ENCODE peak calls at places on chromosomes 16 and 17, in four cellular contexts. X is MM.1S, Z is cardiac fibroblast, N is ascending aorta. C is an unnamed sample.

GRCh38 chr17:69326302-69327059 is 452 bp downstream of the ABCA5 start:
- DNase-seq in X (peak; percentile 34), Z (peak; percentile 33), N (no peak), C (no peak)

GRCh38 chr17:63927464-63928171 is 4.5 kb downstream of the CD79B start:
- DNase-seq in X (no peak), Z (no peak), N (no peak), C (peak; percentile 49)

GRCh38 chr16:15979801-15980200 is 30.4 kb downstream of the ABCC1 start:
- DNase-seq in X (no peak), Z (no peak), N (no peak), C (no peak)

GRCh38 chr16:30557397-30557949 is 701 bp downstream of the ZNF764 start:
- DNase-seq in X (no peak), Z (no peak), N (no peak), C (no peak)

GRCh38 chr17:4895676-4896331 is 3.5 kb upstream of the C17orf107 start:
- DNase-seq in X (no peak), Z (no peak), N (no peak), C (no peak)

GRCh38 chr16:87067890-87068289 is 249.3 kb downstream of the C16orf95 start:
- DNase-seq in X (no peak), Z (no peak), N (no peak), C (no peak)

GRCh38 chr16:85616608-85617311 is 3.6 kb downstream of the GSE1 start:
- DNase-seq in X (no peak), Z (no peak), N (no peak), C (peak; percentile 38)

GRCh38 chr16:3027983-3028715 is 4.3 kb downstream of the THOC6 start:
- DNase-seq in X (peak; percentile 90), Z (peak; percentile 73), N (peak; percentile 38), C (peak; percentile 79)

GRCh38 chr17:44878627-44879221 is 20.5 kb downstream of the EFTUD2 start:
- DNase-seq in X (peak; percentile 53), Z (peak; percentile 54), N (no peak), C (no peak)

GRCh38 chr17:80833952-80834895 is 157.4 kb upstream of the CHMP6 start:
- DNase-seq in X (no peak), Z (peak; percentile 76), N (no peak), C (no peak)

GRCh38 chr17:57663326-57664070 is 81.6 kb downstream of the CCDC182 start:
- DNase-seq in X (no peak), Z (no peak), N (no peak), C (no peak)

GRCh38 chr16:74094514-74094913 is 202.1 kb upstream of the PSMD7 start:
- DNase-seq in X (no peak), Z (no peak), N (no peak), C (no peak)

DNA sequence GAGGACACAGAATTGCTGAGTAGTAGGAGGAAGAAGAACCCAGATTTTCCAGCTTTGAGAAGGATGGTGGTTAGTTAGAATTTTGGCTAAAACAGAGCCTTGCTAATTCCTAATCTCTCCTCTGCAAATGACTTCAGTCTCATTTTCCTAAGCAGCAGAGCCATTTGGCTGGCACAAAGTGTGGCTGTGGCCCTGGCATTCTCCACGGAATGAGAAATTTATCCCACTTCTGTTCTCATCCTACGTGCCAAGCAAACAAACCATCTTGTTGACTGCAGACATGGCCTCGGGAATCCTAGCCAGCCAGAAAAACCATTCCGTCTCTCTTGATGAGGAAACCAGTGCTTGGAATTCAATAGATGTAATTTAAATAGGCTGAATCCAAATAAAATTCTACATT is 34.0 kb upstream of the ELAC2 start:
- DNase-seq in X (no peak), Z (no peak), N (no peak), C (no peak)
- TF ChIP-seq CTCF in X (no peak), Z (no peak), N (no peak), C (no peak)

GRCh38 chr16:22977294-22977697 is 163.3 kb downstream of the HS3ST2 start:
- DNase-seq in X (peak; percentile 6), Z (no peak), N (no peak), C (no peak)
- TF ChIP-seq CTCF in X (peak; percentile 23), Z (peak; percentile 22), N (no peak), C (no peak)

DNA sequence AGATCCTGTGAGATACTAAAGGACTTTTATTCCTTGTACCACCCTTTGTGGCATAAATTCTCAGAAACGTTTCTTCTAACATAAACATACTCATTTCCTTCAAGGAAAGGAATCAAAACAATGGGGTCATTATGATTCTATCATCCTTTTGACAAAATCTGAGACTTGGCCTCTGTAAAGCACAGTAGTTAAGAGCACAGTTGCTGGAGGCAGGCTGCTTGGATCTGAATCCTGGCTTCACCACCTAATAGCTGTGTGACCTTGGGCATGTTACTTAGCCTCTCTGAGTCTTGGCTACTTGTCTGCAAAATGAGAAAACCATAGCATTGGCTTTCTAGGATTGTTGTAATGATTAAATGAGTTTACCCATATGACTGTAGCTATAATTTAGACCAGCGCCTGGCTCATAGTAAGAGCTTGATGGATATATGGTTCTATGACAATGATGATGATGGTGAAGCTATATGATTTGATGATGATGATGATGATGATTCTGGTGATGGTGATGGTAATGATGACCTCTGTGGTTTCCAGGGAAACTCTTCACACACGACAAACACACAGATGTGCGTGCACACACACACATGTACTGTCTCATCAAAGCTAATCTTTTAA is 6.1 kb upstream of the KRT31 start:
- DNase-seq in X (no peak), Z (no peak), N (no peak), C (no peak)
- TF ChIP-seq CTCF in X (no peak), Z (no peak), N (no peak), C (no peak)

GRCh38 chr17:2412561-2413021 is 11.7 kb upstream of the MNT start:
- DNase-seq in X (no peak), Z (peak; percentile 67), N (no peak), C (no peak)
- TF ChIP-seq CTCF in X (no peak), Z (no peak), N (no peak), C (no peak)

GRCh38 chr16:88131256-88131655 is 180.0 kb downstream of the BANP start:
- DNase-seq in X (no peak), Z (no peak), N (no peak), C (no peak)
- TF ChIP-seq CTCF in X (no peak), Z (no peak), N (no peak), C (no peak)

DNA sequence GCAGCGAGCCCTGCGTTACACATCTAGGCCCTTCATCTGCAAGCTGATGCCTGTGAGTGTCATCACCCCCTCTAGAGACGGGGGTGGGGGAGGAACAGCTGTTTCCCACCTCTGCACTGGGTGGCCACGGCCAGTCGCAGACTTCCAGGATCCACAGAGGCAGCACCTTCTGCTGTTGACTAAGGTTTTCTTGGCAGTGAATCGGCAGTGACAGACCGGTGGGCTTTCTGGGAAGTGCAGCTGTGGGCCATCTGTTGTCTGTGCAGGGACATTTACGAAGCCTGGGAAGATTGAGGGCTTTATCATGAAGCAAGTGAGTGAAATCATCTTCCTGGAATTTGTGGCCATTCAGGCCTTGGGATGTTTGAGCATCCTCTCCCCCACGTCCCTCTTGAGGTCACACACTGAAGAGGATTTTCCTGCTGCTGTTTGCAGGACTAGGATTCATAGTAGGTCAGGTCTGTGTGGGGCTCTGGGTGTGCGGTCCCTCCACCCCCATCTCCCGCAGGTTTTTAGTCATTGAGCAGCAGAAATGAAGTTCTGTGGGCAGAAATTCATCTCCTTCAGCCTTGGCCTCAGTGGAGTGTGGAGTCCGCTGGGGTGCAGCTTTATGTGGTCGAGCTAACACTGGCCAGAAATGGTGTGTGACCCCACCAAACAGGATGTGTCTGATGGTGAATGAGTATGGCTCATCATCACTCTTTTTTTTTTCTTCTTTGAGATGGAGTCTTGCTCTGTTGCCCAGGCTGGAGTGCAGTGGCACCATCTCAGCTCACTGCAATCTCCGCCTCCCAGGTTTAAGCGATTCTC is 12.0 kb downstream of the PGS1 start:
- DNase-seq in X (no peak), Z (peak; percentile 87), N (no peak), C (no peak)
- TF ChIP-seq CTCF in X (no peak), Z (peak; percentile 20), N (no peak), C (no peak)

DNA sequence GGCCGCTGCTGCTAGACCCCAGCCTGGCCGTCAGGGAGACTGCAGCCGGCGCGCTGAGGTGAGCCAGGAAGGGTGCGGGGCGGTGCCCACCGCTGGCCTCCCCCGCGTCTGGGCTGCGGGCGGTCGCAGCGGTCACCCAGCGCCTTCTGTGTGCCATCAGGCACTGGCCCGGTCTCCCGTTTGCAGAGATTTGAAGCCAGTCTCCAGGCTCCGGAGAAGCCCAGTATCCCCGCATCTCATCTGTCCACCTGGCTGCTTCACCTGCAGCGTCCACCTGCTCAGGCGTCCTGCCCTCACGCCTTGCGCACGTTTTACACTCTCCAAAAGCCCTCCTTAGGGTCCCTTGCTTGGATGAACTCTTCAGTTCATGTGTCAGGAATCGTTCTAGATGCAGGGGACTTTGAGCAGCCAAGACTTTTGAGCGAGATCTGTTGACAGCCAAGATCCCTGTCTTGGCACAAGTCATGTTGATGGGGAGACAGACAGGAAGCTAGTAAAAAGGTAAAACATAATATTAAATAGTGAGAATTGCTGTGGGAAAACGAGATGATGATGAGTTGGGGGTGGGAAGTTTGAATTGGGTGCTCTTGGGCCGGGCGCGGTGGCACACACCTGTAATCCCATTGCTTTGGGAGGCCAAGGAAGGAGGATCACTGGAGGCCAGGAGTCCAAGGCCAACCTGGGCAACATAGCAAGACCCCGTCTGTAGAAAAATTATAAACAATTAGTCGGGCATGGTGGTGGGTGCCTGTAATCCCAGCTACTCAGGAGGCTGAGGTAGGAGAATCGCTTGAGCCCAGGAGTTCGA is 916 bp downstream of the HEATR3 start:
- DNase-seq in X (no peak), Z (no peak), N (no peak), C (no peak)
- TF ChIP-seq CTCF in X (no peak), Z (no peak), N (no peak), C (no peak)

C was measured in activated B cell treated with CpG ODN at 0.5 μM for 24 hours.